ENCODE peak calls at places on chromosomes 7 and 10, in five cellular contexts. N is H1, V is A549, O is IMR-90, G is HepG2. T is an unnamed sample.

GRCh38 chr10:78188459-78188858 is 154.8 kb downstream of the RPS24 start:
- DNase-seq in O (no peak), G (no peak), N (no peak), V (no peak), T (no peak)

GRCh38 chr7:17625038-17625437 is 315.3 kb downstream of the SNX13 start:
- DNase-seq in N (no peak), V (no peak), O (peak), G (no peak), T (no peak)

GRCh38 chr7:152588350-152588749 is 87.6 kb downstream of the XRCC2 start:
- DNase-seq in V (peak), G (peak), N (no peak), O (peak), T (no peak)

GRCh38 chr7:140322759-140323158 is 75.6 kb downstream of the SLC37A3 start:
- DNase-seq in N (no peak), G (no peak), V (no peak), O (no peak), T (peak)

GRCh38 chr10:26303366-26303765 is 86.8 kb downstream of the GAD2 start:
- DNase-seq in V (no peak), O (no peak), G (no peak), N (no peak), T (no peak)

GRCh38 chr10:73857446-73857845 is 16.9 kb downstream of the CAMK2G start:
- DNase-seq in G (no peak), O (no peak), N (no peak), V (no peak), T (no peak)

GRCh38 chr10:119341236-119342016 is 134.1 kb downstream of the GRK5 start:
- DNase-seq in G (peak), N (no peak), O (peak), V (peak), T (peak)

GRCh38 chr10:110641256-110641655 is 2.9 kb upstream of the RBM20 start:
- DNase-seq in V (peak), O (peak), G (peak), N (no peak), T (peak)

GRCh38 chr7:142412551-142413193 is 154.8 kb upstream of the PRSS58 start:
- DNase-seq in N (peak), O (peak), V (peak), G (peak), T (peak)

GRCh38 chr10:49700997-49701396 is 21.5 kb downstream of the C10orf53 start:
- DNase-seq in V (no peak), N (no peak), G (no peak), O (no peak), T (no peak)

GRCh38 chr10:48981310-48981907 is 41.8 kb upstream of the LRRC18 start:
- DNase-seq in O (peak), V (peak), N (peak), G (peak), T (peak)

GRCh38 chr7:29977926-29978652 is 11.5 kb downstream of the SCRN1 start:
- DNase-seq in V (peak), O (no peak), N (peak), G (peak), T (peak)

GRCh38 chr10:26391701-26392695 is 46.1 kb upstream of the APBB1IP start:
- DNase-seq in G (no peak), O (no peak), V (no peak), N (peak), T (no peak)

GRCh38 chr7:45574521-45575500 is 643 bp downstream of the ADCY1 start:
- DNase-seq in N (peak), O (peak), G (peak), V (peak), T (no peak)

GRCh38 chr10:88642991-88643390 is 21.3 kb upstream of the LIPF start:
- DNase-seq in O (peak), N (no peak), V (peak), G (no peak), T (no peak)

GRCh38 chr10:34739915-34740314 is 75.2 kb downstream of the PARD3 start:
- DNase-seq in G (no peak), N (peak), O (peak), V (no peak), T (no peak)

GRCh38 chr7:129947701-129948100 is 5.1 kb downstream of the UBE2H start:
- DNase-seq in G (no peak), O (no peak), V (no peak), N (no peak), T (no peak)
- TF ChIP-seq MAFK in G (no peak), O (no peak), V (no peak), N (no peak), T (no peak)

GRCh38 chr10:558891-559766 is 130.3 kb downstream of the DIP2C start:
- DNase-seq in N (no peak), O (peak), G (no peak), V (no peak), T (no peak)
- TF ChIP-seq MAFK in N (no peak), O (no peak), G (no peak), V (no peak), T (no peak)

DNA sequence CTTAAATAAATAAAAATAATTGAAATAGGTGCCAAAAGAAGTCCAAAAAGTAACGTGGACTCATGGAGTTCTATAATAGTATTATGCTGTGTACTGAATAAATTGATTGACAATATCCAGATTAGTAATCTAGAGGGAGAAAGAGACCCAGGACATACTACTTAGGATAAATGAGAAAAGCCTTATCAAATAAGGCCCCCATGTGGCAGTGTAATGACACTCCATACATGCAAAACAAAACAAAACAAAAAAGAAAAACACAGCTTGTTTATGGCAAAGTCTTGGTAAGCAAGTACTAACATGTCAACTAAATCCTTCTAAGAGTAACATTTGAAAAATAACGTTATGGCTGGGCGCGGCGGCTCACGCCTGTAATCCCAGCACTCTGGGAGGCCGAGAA is 3.6 kb upstream of the RUNDC3B start:
- DNase-seq in N (no peak), O (no peak), G (no peak), V (no peak), T (no peak)
- TF ChIP-seq MAFK in N (no peak), O (no peak), G (no peak), V (no peak), T (no peak)

DNA sequence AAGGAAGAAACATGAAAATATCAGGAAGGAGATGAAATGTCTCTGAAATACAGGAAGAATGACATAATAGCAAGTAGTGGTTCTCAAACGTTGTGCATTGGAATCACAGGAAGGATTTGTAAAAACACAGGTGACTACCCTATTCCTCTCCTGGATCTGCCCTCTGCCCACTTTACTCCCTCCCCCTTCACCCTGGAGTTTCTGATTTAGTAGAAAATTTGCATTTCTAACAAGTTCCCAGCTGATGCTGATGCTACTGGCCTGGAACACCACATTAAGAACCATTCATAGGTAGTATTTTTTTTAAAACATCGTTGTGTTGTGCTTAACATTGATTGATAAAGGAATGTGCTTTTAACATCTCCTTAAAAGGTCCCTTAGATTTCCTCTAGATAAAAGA is 130.9 kb downstream of the PHF14 start:
- DNase-seq in N (no peak), G (no peak), O (no peak), V (no peak), T (no peak)
- TF ChIP-seq MAFK in N (no peak), G (no peak), O (no peak), V (no peak), T (no peak)

GRCh38 chr7:2255145-2256139 is 13.4 kb downstream of the NUDT1 start:
- DNase-seq in V (no peak), G (no peak), N (no peak), O (no peak), T (no peak)
- TF ChIP-seq MAFK in V (no peak), G (no peak), N (no peak), O (no peak), T (no peak)

T was measured in K562.